ENCODE peak calls at places on chromosomes 5 and 9, in five cellular contexts. B is cardiac muscle cell, Y is tibial nerve, U is PC-9, P is ascending aorta. D is an unnamed sample.
A peak's percentile ranks its signal among the peaks of the same experiment; 100 is the strongest.

GRCh38 chr5:43193171-43193951 is 1.3 kb downstream of the NIM1K start:
- DNase-seq in Y (no peak), P (no peak), B (peak; percentile 92), U (peak; percentile 24), D (peak; percentile 8)

GRCh38 chr5:6029811-6030271 is 348.5 kb downstream of the MED10 start:
- DNase-seq in Y (no peak), P (no peak), B (no peak), U (no peak), D (no peak)

GRCh38 chr9:2907401-2907800 is 63.5 kb upstream of the PUM3 start:
- DNase-seq in U (no peak), P (no peak), B (no peak), Y (no peak), D (no peak)

GRCh38 chr5:66339896-66340295 is 195.8 kb downstream of the SREK1 start:
- DNase-seq in U (no peak), P (no peak), Y (no peak), B (peak; percentile 34), D (no peak)

GRCh38 chr5:176533894-176534611 is 3.1 kb downstream of the RNF44 start:
- DNase-seq in B (no peak), P (no peak), U (no peak), Y (no peak), D (no peak)

GRCh38 chr5:65742565-65743231 is 20.7 kb downstream of the NLN start:
- DNase-seq in P (no peak), B (peak; percentile 81), U (peak; percentile 12), Y (no peak), D (no peak)

GRCh38 chr9:104841601-104842106 is 77.7 kb downstream of the NIPSNAP3B start:
- DNase-seq in Y (no peak), U (no peak), P (no peak), B (no peak), D (no peak)

GRCh38 chr9:131188986-131189385 is 63.6 kb downstream of the NUP214 start:
- DNase-seq in Y (no peak), B (no peak), U (no peak), P (no peak), D (no peak)

GRCh38 chr9:34688329-34689161 is 2.5 kb downstream of the CCL19 start:
- DNase-seq in U (no peak), B (no peak), P (no peak), Y (no peak), D (no peak)

GRCh38 chr9:81416476-81417298 is 272.7 kb downstream of the TLE1 start:
- DNase-seq in B (no peak), Y (no peak), P (no peak), U (no peak), D (no peak)

GRCh38 chr5:78530342-78531096 is 118.1 kb downstream of the LHFPL2 start:
- DNase-seq in B (peak; percentile 89), Y (no peak), U (no peak), P (no peak), D (no peak)

GRCh38 chr9:127075592-127076380 is 46.6 kb downstream of the ANGPTL2 start:
- DNase-seq in B (no peak), Y (no peak), P (no peak), U (no peak), D (no peak)

GRCh38 chr9:84315278-84315877 is 25.2 kb downstream of the SLC28A3 start:
- DNase-seq in Y (peak; percentile 40), U (peak; percentile 52), P (no peak), B (peak; percentile 77), D (no peak)

GRCh38 chr9:133538176-133538575 is 3.7 kb downstream of the ADAMTSL2 start:
- DNase-seq in P (no peak), B (no peak), U (no peak), Y (no peak), D (no peak)

GRCh38 chr5:126373621-126374416 is 49.4 kb upstream of the GRAMD2B start:
- DNase-seq in P (no peak), Y (no peak), U (no peak), B (no peak), D (no peak)

GRCh38 chr5:100838048-100838473 is 65.0 kb downstream of the ST8SIA4 start:
- DNase-seq in P (no peak), B (no peak), U (no peak), Y (no peak), D (no peak)

GRCh38 chr9:127057970-127058644 is 64.3 kb downstream of the ANGPTL2 start:
- DNase-seq in P (no peak), B (no peak), Y (no peak), U (no peak), D (peak; percentile 11)

GRCh38 chr9:37902804-37903580 is 935 bp downstream of the SLC25A51 start:
- DNase-seq in B (peak; percentile 43), U (no peak), P (no peak), Y (no peak), D (no peak)

GRCh38 chr5:2756211-2756746 is 4.8 kb upstream of the IRX2 start:
- DNase-seq in Y (no peak), B (peak; percentile 15), U (no peak), P (no peak), D (no peak)

GRCh38 chr5:149128023-149128875 is 13.0 kb upstream of the ABLIM3 start:
- DNase-seq in Y (no peak), P (no peak), U (peak; percentile 64), B (peak; percentile 55), D (no peak)

GRCh38 chr5:127440831-127441230 is 76.6 kb upstream of the PRRC1 start:
- DNase-seq in U (no peak), B (peak; percentile 6), P (no peak), Y (no peak), D (no peak)

GRCh38 chr9:19946446-19947109 is 157.7 kb upstream of the SLC24A2 start:
- DNase-seq in Y (no peak), P (no peak), B (no peak), U (no peak), D (no peak)

GRCh38 chr5:140635291-140636257 is 2.6 kb upstream of the CD14 start:
- DNase-seq in B (no peak), U (no peak), Y (no peak), P (no peak), D (no peak)

GRCh38 chr5:177005619-177006264 is 837 bp downstream of the UIMC1 start:
- DNase-seq in P (no peak), Y (peak; percentile 45), U (peak; percentile 67), B (peak; percentile 72), D (peak; percentile 10)

GRCh38 chr9:108671156-108671555 is 184.6 kb downstream of the ACTL7B start:
- DNase-seq in Y (no peak), B (peak; percentile 40), U (no peak), P (no peak), D (no peak)

GRCh38 chr5:138955013-138955660 is 80.0 kb upstream of the LRRTM2 start:
- DNase-seq in P (no peak), Y (no peak), B (no peak), U (no peak), D (no peak)

GRCh38 chr5:169636477-169637084 is 494 bp upstream of the DOCK2 start:
- DNase-seq in B (no peak), U (no peak), P (no peak), Y (no peak), D (no peak)

GRCh38 chr5:61274561-61274960 is 57.5 kb upstream of the ZSWIM6 start:
- DNase-seq in B (peak; percentile 52), P (no peak), U (no peak), Y (no peak), D (no peak)

GRCh38 chr9:121424024-121424432 is 54.0 kb upstream of the STOM start:
- DNase-seq in B (no peak), P (no peak), U (no peak), Y (no peak), D (no peak)

GRCh38 chr5:72110401-72111013 is 3.2 kb downstream of the MAP1B start:
- DNase-seq in Y (no peak), U (no peak), P (no peak), B (peak; percentile 45), D (no peak)

GRCh38 chr5:181217111-181217804 is 5.8 kb upstream of the TRIM41 start:
- DNase-seq in Y (no peak), P (no peak), U (peak; percentile 69), B (peak; percentile 68), D (no peak)

GRCh38 chr9:28915256-28915930 is 1342.1 kb upstream of the C9orf72 start:
- DNase-seq in B (no peak), Y (no peak), U (peak; percentile 10), P (no peak), D (no peak)

GRCh38 chr5:79829260-79829659 is 139.6 kb downstream of the CMYA5 start:
- DNase-seq in Y (no peak), B (peak; percentile 18), P (no peak), U (no peak), D (no peak)

GRCh38 chr5:125011014-125011413 is 264.6 kb upstream of the ZNF608 start:
- DNase-seq in Y (no peak), P (no peak), B (no peak), U (no peak), D (no peak)

GRCh38 chr5:125011419-125011818 is 265.0 kb upstream of the ZNF608 start:
- DNase-seq in B (no peak), U (no peak), P (no peak), Y (no peak), D (no peak)

GRCh38 chr5:125012727-125013451 is 266.4 kb upstream of the ZNF608 start:
- DNase-seq in Y (no peak), P (no peak), B (no peak), U (no peak), D (no peak)

GRCh38 chr5:125017796-125018195 is 271.4 kb upstream of the ZNF608 start:
- DNase-seq in U (no peak), P (no peak), B (no peak), Y (no peak), D (no peak)

DNA sequence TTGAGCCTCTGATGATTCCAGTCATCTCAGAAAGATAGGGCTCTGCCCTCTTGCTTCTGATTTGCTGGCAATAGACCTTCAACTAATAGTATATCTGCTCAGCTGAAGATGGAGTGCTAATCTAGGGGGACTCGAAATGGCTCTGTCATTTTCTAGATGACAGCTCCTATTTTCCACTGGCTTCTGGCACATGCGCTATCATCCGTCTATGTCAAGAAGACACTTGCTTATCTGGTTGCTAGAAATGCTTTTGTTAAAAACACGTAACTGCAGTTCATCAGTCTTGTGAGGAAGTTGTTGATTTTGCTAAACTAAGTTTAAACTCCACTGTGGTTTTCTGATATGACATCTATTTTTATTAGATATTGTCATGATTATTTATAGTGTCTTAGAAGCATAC is 265.5 kb upstream of the ZNF608 start:
- DNase-seq in B (no peak), Y (no peak), U (no peak), P (no peak), D (no peak)
- H3K27ac ChIP-seq in B (peak overlapping the region; percentile 64), Y (no peak overlapping the region), U (no peak overlapping the region), P (no peak overlapping the region), D (no peak overlapping the region)

GRCh38 chr9:82499337-82499736 is 510.8 kb downstream of the SPATA31D1 start:
- DNase-seq in B (no peak), Y (no peak), P (no peak), U (no peak), D (no peak)
- H3K4me1 ChIP-seq in B (no peaks in the 10 kb centered on the region), Y (no peaks in the 10 kb centered on the region), P (no peaks in the 10 kb centered on the region), U (no peaks in the 10 kb centered on the region), D (no peaks in the 10 kb centered on the region)

DNA sequence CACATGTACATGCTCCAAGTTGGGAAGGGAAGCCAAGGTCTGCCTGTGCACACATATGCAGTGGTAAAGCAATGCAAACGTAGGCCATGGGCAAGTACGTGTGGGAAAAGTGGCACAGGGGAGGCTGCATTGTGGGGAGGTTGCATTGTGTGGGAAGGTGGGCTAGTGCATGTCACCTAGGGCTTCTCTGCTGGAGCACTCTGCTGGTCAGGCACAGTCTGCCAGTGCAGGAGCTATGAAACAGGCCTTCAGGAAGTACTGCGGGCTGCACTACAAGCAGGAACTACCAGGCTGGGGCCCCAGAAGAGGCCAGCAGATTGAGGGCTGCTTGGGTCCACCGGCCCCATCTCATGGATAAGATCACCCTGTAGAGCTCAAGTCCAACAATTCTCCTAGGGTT is 1694.6 kb upstream of the CDH6 start:
- DNase-seq in P (no peak), B (no peak), U (no peak), Y (no peak), D (no peak)
- H3K9me3 ChIP-seq in P (no peaks in the 10 kb centered on the region), B (no peaks in the 10 kb centered on the region), U (no peaks in the 10 kb centered on the region), Y (no peaks in the 10 kb centered on the region), D (peaks cover 10% of the 10 kb centered on the region)

GRCh38 chr5:134263801-134264200 is 37.9 kb upstream of the PPP2CA start:
- DNase-seq in P (no peak), B (no peak), U (no peak), Y (no peak), D (no peak)
- H3K27ac ChIP-seq in P (no peak overlapping the region), B (no peak overlapping the region), U (no peak overlapping the region), Y (no peak overlapping the region), D (no peak overlapping the region)